ENCODE peak calls at places on chromosomes 4 and X, in five cellular contexts. X is K562, P is GM12878, Y is HepG2, K is H1. I is an unnamed sample.

GRCh38 chrX:154750301-154751120 is at the start of gene GAB3:
- DNase-seq in X (no peak), P (no peak), Y (no peak), K (peak; percentile 52), I (peak; percentile 55)

GRCh38 chr4:52932586-52933482 is 70.7 kb downstream of the RASL11B start:
- DNase-seq in X (no peak), P (no peak), Y (no peak), K (no peak), I (no peak)

GRCh38 chr4:182916483-182917181 is 554 bp downstream of the DCTD start:
- DNase-seq in X (peak; percentile 40), P (no peak), Y (no peak), K (peak; percentile 72), I (peak; percentile 50)

GRCh38 chr4:143358923-143359694 is 22.4 kb downstream of the GAB1 start:
- DNase-seq in X (no peak), P (no peak), Y (no peak), K (no peak), I (no peak)

GRCh38 chrX:136200466-136200865 is 50.7 kb downstream of the MAP7D3 start:
- DNase-seq in X (peak; percentile 51), P (no peak), Y (no peak), K (no peak), I (peak; percentile 51)

GRCh38 chr4:44447563-44448504 is 775 bp downstream of the KCTD8 start:
- DNase-seq in X (no peak), P (no peak), Y (no peak), K (peak; percentile 75), I (peak; percentile 65)

GRCh38 chr4:48483777-48484493 is 792 bp downstream of the SLC10A4 start:
- DNase-seq in X (peak; percentile 30), P (no peak), Y (no peak), K (peak; percentile 64), I (peak; percentile 54)

GRCh38 chr4:175277816-175278215 is 359.7 kb downstream of the ADAM29 start:
- DNase-seq in X (no peak), P (no peak), Y (no peak), K (no peak), I (peak; percentile 68)

GRCh38 chrX:132267392-132267791 is 48.1 kb upstream of the RAP2C start:
- DNase-seq in X (no peak), P (no peak), Y (no peak), K (no peak), I (no peak)

GRCh38 chrX:102765217-102765616 is 44.7 kb downstream of the GPRASP3 start:
- DNase-seq in X (no peak), P (no peak), Y (no peak), K (no peak), I (no peak)

GRCh38 chrX:44447214-44447613 is 95.4 kb downstream of the FUNDC1 start:
- DNase-seq in X (no peak), P (no peak), Y (no peak), K (no peak), I (no peak)

GRCh38 chrX:31497086-31497485 is 425.2 kb upstream of the FTHL17 start:
- DNase-seq in X (no peak), P (no peak), Y (no peak), K (no peak), I (no peak)

GRCh38 chr4:114807357-114807756 is 208.8 kb downstream of the UGT8 start:
- DNase-seq in X (no peak), P (no peak), Y (no peak), K (no peak), I (no peak)

GRCh38 chrX:106894392-106894909 is 8.7 kb downstream of the RIPPLY1 start:
- DNase-seq in X (peak; percentile 44), P (no peak), Y (peak; percentile 60), K (peak; percentile 57), I (peak; percentile 73)

GRCh38 chrX:155048997-155049619 is 21.8 kb downstream of the CMC4 start:
- DNase-seq in X (peak; percentile 58), P (no peak), Y (peak; percentile 35), K (peak; percentile 68), I (peak; percentile 75)

GRCh38 chr4:99861120-99861905 is 32.9 kb downstream of the LAMTOR3 start:
- DNase-seq in X (no peak), P (no peak), Y (no peak), K (no peak), I (no peak)

GRCh38 chr4:181939199-181939945 is 303.8 kb upstream of the TENM3 start:
- DNase-seq in X (no peak), P (no peak), Y (no peak), K (no peak), I (peak; percentile 59)

GRCh38 chr4:175246941-175247340 is 328.8 kb downstream of the ADAM29 start:
- DNase-seq in X (no peak), P (no peak), Y (no peak), K (no peak), I (no peak)

GRCh38 chrX:110310896-110311295 is 7.0 kb downstream of the AMMECR1 start:
- DNase-seq in X (peak; percentile 21), P (no peak), Y (no peak), K (no peak), I (no peak)

GRCh38 chr4:48777739-48778138 is 2.3 kb downstream of the FRYL start:
- DNase-seq in X (no peak), P (no peak), Y (no peak), K (no peak), I (no peak)

GRCh38 chr4:5890063-5890727 is 2.7 kb downstream of the CRMP1 start:
- DNase-seq in X (no peak), P (no peak), Y (no peak), K (peak; percentile 90), I (peak; percentile 93)

GRCh38 chr4:88999392-88999791 is 57.6 kb downstream of the FAM13A start:
- DNase-seq in X (no peak), P (no peak), Y (no peak), K (no peak), I (no peak)

GRCh38 chr4:66704243-66704642 is 841.1 kb downstream of the CENPC start:
- DNase-seq in X (no peak), P (no peak), Y (no peak), K (no peak), I (no peak)

GRCh38 chrX:68498044-68498507 is 775 bp upstream of the YIPF6 start:
- DNase-seq in X (no peak), P (no peak), Y (peak; percentile 19), K (no peak), I (peak; percentile 28)

GRCh38 chr4:117331817-117332216 is 246.4 kb upstream of the TRAM1L1 start:
- DNase-seq in X (no peak), P (no peak), Y (no peak), K (no peak), I (no peak)

GRCh38 chr4:128850252-128850651 is 40.8 kb downstream of the JADE1 start:
- DNase-seq in X (no peak), P (no peak), Y (no peak), K (no peak), I (no peak)

GRCh38 chr4:85747871-85748491 is 273.0 kb downstream of the ARHGAP24 start:
- DNase-seq in X (peak; percentile 30), P (no peak), Y (peak; percentile 53), K (no peak), I (peak; percentile 87)

GRCh38 chrX:153381684-153382532 is 19.2 kb downstream of the PNMA6E start:
- DNase-seq in X (peak; percentile 72), P (no peak), Y (peak; percentile 59), K (no peak), I (peak; percentile 7)

GRCh38 chrX:63918611-63919010 is 133.6 kb upstream of the ARHGEF9 start:
- DNase-seq in X (no peak), P (no peak), Y (no peak), K (no peak), I (peak; percentile 54)

GRCh38 chr4:154164931-154165839 is 326.4 kb downstream of the DCHS2 start:
- DNase-seq in X (no peak), P (peak; percentile 69), Y (no peak), K (no peak), I (no peak)

GRCh38 chrX:133482345-133483041 is 67.2 kb upstream of the GPC4 start:
- DNase-seq in X (no peak), P (no peak), Y (no peak), K (no peak), I (no peak)

DNA sequence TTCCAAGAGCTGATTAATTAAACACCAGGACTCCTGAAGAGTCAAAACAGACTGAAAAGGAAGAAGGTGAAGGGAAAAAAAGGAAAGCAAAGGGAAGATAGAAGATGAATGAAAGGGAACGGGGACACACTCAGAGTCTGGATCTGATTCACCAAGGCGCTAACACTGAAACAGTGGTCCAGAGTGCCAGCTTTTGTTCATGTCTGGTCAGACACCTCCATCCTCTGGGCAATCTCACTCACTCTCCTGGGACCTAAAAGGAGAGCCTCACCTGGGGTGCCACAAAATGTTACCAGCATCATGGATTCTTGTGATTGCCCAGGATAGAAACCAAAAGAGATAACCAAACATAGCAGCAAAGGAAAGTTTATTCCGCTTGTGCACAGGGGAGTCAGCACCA is 120.3 kb upstream of the AFF2 start:
- DNase-seq in X (no peak), P (no peak), Y (no peak), K (no peak), I (no peak)
- H3K4me2 ChIP-seq in X (no peak overlapping the region), P (no peak overlapping the region), Y (no peak overlapping the region), K (no peak overlapping the region), I (no peak overlapping the region)

GRCh38 chr4:147198411-147199051 is 252.9 kb upstream of the TTC29 start:
- DNase-seq in X (no peak), P (no peak), Y (no peak), K (no peak), I (peak; percentile 70)

GRCh38 chr4:147195386-147195785 is 249.7 kb upstream of the TTC29 start:
- DNase-seq in X (no peak), P (no peak), Y (no peak), K (no peak), I (no peak)

DNA sequence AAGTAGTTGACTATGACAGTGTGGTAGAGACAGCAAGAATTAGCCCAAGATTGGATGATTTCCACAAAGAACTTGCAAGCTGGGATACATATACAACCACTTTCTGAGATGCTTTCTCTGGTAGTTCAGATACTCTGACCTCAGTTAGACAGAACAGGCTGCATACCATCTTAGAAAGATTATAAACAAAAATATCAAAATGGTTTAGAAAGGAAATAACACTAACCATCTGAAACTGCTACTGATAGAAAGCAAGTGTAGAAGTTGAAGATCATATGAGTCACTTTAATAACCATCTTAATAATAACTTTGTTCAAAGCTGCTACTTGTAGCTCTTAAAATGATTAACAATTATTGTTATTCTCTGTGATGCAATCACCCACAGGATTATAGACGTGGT is 255.4 kb upstream of the TTC29 start:
- DNase-seq in X (no peak), P (no peak), Y (no peak), K (no peak), I (no peak)
- TF ChIP-seq CREB1 in X (no peak), P (no peak), Y (no peak), K (no peak), I (no peak)

GRCh38 chrX:49183701-49184281 is 2.4 kb downstream of the PRICKLE3 start:
- DNase-seq in X (no peak), P (no peak), Y (no peak), K (no peak), I (no peak)
- H3K4me2 ChIP-seq in X (peak overlapping the region; percentile 90), P (no peak overlapping the region), Y (no peak overlapping the region), K (peak overlapping the region; percentile 60), I (peak overlapping the region; percentile 67)

DNA sequence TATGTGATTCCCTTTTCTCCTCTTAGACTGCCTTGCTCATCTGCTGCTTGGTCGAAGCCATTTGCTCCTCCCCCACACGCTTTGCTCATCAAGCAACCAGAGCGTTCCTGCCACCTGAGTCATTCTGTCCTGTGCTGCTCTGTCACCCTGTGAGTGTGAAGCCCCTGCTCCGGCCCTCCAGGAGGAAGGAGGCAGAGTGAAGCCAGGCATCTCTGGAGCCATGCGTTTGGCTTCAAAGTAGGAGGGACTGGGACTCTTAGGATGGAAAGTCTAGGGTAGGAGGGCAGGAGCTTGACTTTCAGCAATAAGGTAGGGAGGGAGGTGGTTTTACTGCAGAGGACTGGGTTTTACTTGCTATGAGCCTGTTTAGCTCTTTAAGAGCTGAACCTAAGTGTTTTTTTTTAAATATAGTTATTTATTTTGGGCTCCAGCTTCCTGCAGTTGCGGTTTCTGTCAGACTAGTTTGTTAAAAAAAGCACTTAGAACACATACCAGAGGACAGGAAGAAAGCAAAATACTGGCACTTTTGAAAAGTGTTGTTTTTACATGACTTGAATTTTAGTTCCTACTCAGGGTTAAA is 63.6 kb downstream of the SPINK2 start:
- DNase-seq in X (peak; percentile 15), P (peak; percentile 82), Y (peak; percentile 47), K (peak; percentile 55), I (peak; percentile 65)
- TF ChIP-seq CREB1 in X (no peak), P (peak; percentile 71), Y (no peak), K (no peak), I (no peak)

I was measured in GM23338.